ENCODE peak calls at places on chromosomes 2 and 18, in eight cellular contexts. Q is endodermal cell, E is choroid plexus epithelial cell, O is GM23338, B is cardiac fibroblast, N is transverse colon, T is MM.1S, X is Peyer's patch. R is an unnamed sample.

GRCh38 chr18:55473534-55473933 is 114.5 kb downstream of the TCF4 start:
- DNase-seq in Q (no peak), E (no peak), O (no peak), B (no peak), N (no peak), T (no peak), X (no peak), R (no peak)

GRCh38 chr2:237722616-237723015 is 76.0 kb upstream of the RBM44 start:
- DNase-seq in Q (no peak), E (no peak), O (no peak), B (no peak), N (no peak), T (no peak), X (no peak), R (no peak)

GRCh38 chr2:26178746-26179436 is 6.0 kb downstream of the GAREM2 start:
- DNase-seq in Q (peak), E (no peak), O (peak), B (peak), N (peak), T (peak), X (peak), R (no peak)

GRCh38 chr2:236745420-236746210 is 176.0 kb downstream of the ACKR3 start:
- DNase-seq in Q (peak), E (peak), O (peak), B (peak), N (no peak), T (no peak), X (no peak), R (no peak)

GRCh38 chr2:226903179-226903578 is 67.3 kb downstream of the RHBDD1 start:
- DNase-seq in Q (no peak), E (peak), O (no peak), B (peak), N (no peak), T (no peak), X (no peak), R (no peak)

GRCh38 chr2:40208478-40208877 is 243.4 kb downstream of the SLC8A1 start:
- DNase-seq in Q (no peak), E (no peak), O (no peak), B (no peak), N (no peak), T (no peak), X (no peak), R (no peak)

GRCh38 chr2:217162533-217162932 is 302.7 kb upstream of the TNP1 start:
- DNase-seq in Q (no peak), E (peak), O (no peak), B (peak), N (no peak), T (peak), X (no peak), R (no peak)

GRCh38 chr2:241359481-241360045 is 3.5 kb downstream of the FARP2 start:
- DNase-seq in Q (no peak), E (no peak), O (no peak), B (no peak), N (peak), T (no peak), X (no peak), R (no peak)

GRCh38 chr2:187174582-187174981 is 273.5 kb downstream of the CALCRL start:
- DNase-seq in Q (no peak), E (peak), O (peak), B (peak), N (no peak), T (no peak), X (no peak), R (no peak)

GRCh38 chr2:27320958-27321543 is 1.8 kb downstream of the MPV17 start:
- DNase-seq in Q (peak), E (peak), O (peak), B (peak), N (peak), T (no peak), X (peak), R (peak)

GRCh38 chr18:77191241-77191751 is 58.4 kb upstream of the GALR1 start:
- DNase-seq in Q (no peak), E (peak), O (no peak), B (peak), N (no peak), T (no peak), X (no peak), R (no peak)

GRCh38 chr2:184527058-184527457 is 71.3 kb upstream of the ZNF804A start:
- DNase-seq in Q (no peak), E (no peak), O (peak), B (no peak), N (no peak), T (no peak), X (no peak), R (no peak)

GRCh38 chr18:8385400-8385799 is 223.8 kb upstream of the RAB12 start:
- DNase-seq in Q (no peak), E (no peak), O (no peak), B (no peak), N (no peak), T (no peak), X (no peak), R (no peak)

GRCh38 chr18:48711651-48712486 is 173.0 kb downstream of the CTIF start:
- DNase-seq in Q (peak), E (peak), O (peak), B (peak), N (peak), T (peak), X (no peak), R (no peak)

GRCh38 chr2:119421731-119422130 is 9.9 kb upstream of the TMEM37 start:
- DNase-seq in Q (no peak), E (no peak), O (no peak), B (no peak), N (no peak), T (no peak), X (no peak), R (no peak)

GRCh38 chr2:109663721-109664120 is 49.6 kb downstream of the SOWAHC start:
- DNase-seq in Q (no peak), E (peak), O (no peak), B (peak), N (no peak), T (no peak), X (no peak), R (no peak)

GRCh38 chr2:44098050-44098449 is 70.6 kb upstream of the PPM1B start:
- DNase-seq in Q (no peak), E (no peak), O (no peak), B (no peak), N (no peak), T (no peak), X (no peak), R (no peak)

GRCh38 chr18:7946724-7947377 is 379.7 kb downstream of the PTPRM start:
- DNase-seq in Q (peak), E (peak), O (peak), B (peak), N (peak), T (no peak), X (peak), R (peak)

GRCh38 chr18:63505566-63506335 is 29.0 kb downstream of the SERPINB5 start:
- DNase-seq in Q (peak), E (peak), O (peak), B (peak), N (peak), T (peak), X (no peak), R (no peak)

GRCh38 chr2:215693269-215693998 is 257.6 kb upstream of the FN1 start:
- DNase-seq in Q (no peak), E (peak), O (no peak), B (peak), N (no peak), T (no peak), X (no peak), R (peak)

GRCh38 chr2:13193075-13193474 is 476.3 kb downstream of the TRIB2 start:
- DNase-seq in Q (no peak), E (peak), O (peak), B (peak), N (no peak), T (peak), X (no peak), R (no peak)

GRCh38 chr18:63705401-63705800 is 2.6 kb downstream of the SERPINB11 start:
- DNase-seq in Q (no peak), E (no peak), O (no peak), B (no peak), N (no peak), T (no peak), X (no peak), R (no peak)

GRCh38 chr2:16238756-16239150 is 298.4 kb downstream of the MYCN start:
- DNase-seq in Q (no peak), E (no peak), O (no peak), B (no peak), N (no peak), T (no peak), X (no peak), R (no peak)

GRCh38 chr2:12050381-12050780 is 303.9 kb downstream of the LPIN1 start:
- DNase-seq in Q (no peak), E (peak), O (no peak), B (peak), N (no peak), T (no peak), X (no peak), R (no peak)

GRCh38 chr2:68059769-68060525 is 2.9 kb downstream of the C1D start:
- DNase-seq in Q (peak), E (no peak), O (no peak), B (peak), N (no peak), T (no peak), X (no peak), R (no peak)

GRCh38 chr2:9813312-9814128 is 29.8 kb upstream of the TAF1B start:
- DNase-seq in Q (peak), E (peak), O (peak), B (peak), N (peak), T (peak), X (peak), R (no peak)

GRCh38 chr2:106863387-106863786 is 22.6 kb downstream of the ST6GAL2 start:
- DNase-seq in Q (peak), E (peak), O (peak), B (peak), N (no peak), T (no peak), X (no peak), R (no peak)

GRCh38 chr2:170123593-170123992 is 54.4 kb upstream of the MYO3B start:
- DNase-seq in Q (peak), E (peak), O (peak), B (no peak), N (no peak), T (no peak), X (no peak), R (no peak)

GRCh38 chr2:163348843-163349395 is 386.9 kb downstream of the FIGN start:
- DNase-seq in Q (peak), E (peak), O (peak), B (peak), N (peak), T (no peak), X (no peak), R (peak)

GRCh38 chr2:181311841-181312240 is 145.3 kb upstream of the ITGA4 start:
- DNase-seq in Q (no peak), E (no peak), O (no peak), B (no peak), N (peak), T (peak), X (no peak), R (no peak)

GRCh38 chr2:102107741-102108070 is 34.8 kb upstream of the IL1R1 start:
- DNase-seq in Q (no peak), E (peak), O (no peak), B (peak), N (no peak), T (no peak), X (no peak), R (no peak)

GRCh38 chr2:7627587-7627986 is 710.4 kb downstream of the RNF144A start:
- DNase-seq in Q (no peak), E (no peak), O (no peak), B (no peak), N (no peak), T (no peak), X (no peak), R (no peak)

GRCh38 chr2:88212251-88212790 is 42.2 kb downstream of the THNSL2 start:
- DNase-seq in Q (peak), E (peak), O (peak), B (no peak), N (no peak), T (peak), X (no peak), R (no peak)

GRCh38 chr2:230928701-230929380 is 3.8 kb upstream of the GPR55 start:
- DNase-seq in Q (peak), E (no peak), O (no peak), B (no peak), N (peak), T (no peak), X (peak), R (no peak)

GRCh38 chr2:101341421-101341820 is 32.9 kb upstream of the RNF149 start:
- DNase-seq in Q (peak), E (no peak), O (peak), B (no peak), N (no peak), T (no peak), X (no peak), R (no peak)

GRCh38 chr18:57942090-57942489 is 101.9 kb upstream of the NEDD4L start:
- DNase-seq in Q (peak), E (no peak), O (no peak), B (no peak), N (no peak), T (no peak), X (no peak), R (no peak)

GRCh38 chr2:61220768-61221167 is 58.8 kb downstream of the C2orf74 start:
- DNase-seq in Q (no peak), E (peak), O (peak), B (peak), N (no peak), T (no peak), X (no peak), R (no peak)

GRCh38 chr2:27829791-27830190 is 58.3 kb downstream of the MRPL33 start:
- DNase-seq in Q (no peak), E (peak), O (no peak), B (no peak), N (no peak), T (no peak), X (no peak), R (no peak)

DNA sequence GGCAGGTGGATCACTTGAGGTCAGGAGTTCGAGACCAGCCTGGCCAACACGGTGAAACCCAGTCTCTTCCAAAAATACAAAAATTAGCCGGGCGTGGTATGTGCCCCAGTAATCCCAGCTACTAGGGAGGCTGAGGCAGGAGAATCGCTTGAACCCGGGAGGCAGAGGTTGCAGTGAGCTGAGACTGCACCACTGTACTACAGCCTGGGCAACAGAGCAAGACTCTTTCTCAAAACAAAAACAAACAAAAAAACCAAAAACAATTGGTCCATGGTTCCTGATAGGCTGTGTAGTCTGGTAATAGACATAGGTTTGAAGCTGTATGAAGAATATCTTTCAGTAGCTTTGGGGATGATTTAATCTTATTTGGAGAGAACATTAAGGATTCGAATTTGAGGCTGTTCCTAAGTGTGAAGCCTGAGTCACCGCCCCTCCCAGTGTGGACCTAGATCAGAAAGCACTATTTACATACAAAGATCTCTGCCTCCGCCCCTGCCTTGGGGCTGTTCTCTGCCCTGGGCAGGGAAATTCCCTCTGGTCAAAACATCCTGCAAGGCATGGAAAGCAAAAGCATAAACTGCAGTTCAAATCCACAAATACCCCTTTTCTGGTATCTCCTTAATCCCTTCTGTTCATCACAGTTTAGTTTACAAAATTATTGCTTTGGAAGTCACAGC is 52.8 kb upstream of the PMAIP1 start:
- DNase-seq in Q (peak), E (peak), O (peak), B (peak), N (peak), T (peak), X (peak), R (no peak)
- H3K4me3 ChIP-seq in Q (no peak), E (no peak), O (no peak), B (no peak), N (no peak), T (no peak), X (no peak), R (no peak)

GRCh38 chr2:152571035-152571766 is 146.1 kb downstream of the PRPF40A start:
- DNase-seq in Q (peak), E (peak), O (no peak), B (peak), N (no peak), T (no peak), X (no peak), R (peak)

GRCh38 chr2:152569186-152569585 is 148.1 kb downstream of the PRPF40A start:
- DNase-seq in Q (peak), E (no peak), O (peak), B (no peak), N (no peak), T (no peak), X (no peak), R (no peak)

GRCh38 chr2:152577611-152578010 is 139.7 kb downstream of the PRPF40A start:
- DNase-seq in Q (no peak), E (peak), O (no peak), B (no peak), N (no peak), T (no peak), X (no peak), R (no peak)

GRCh38 chr2:152568566-152568965 is 148.7 kb downstream of the PRPF40A start:
- DNase-seq in Q (no peak), E (no peak), O (no peak), B (no peak), N (no peak), T (no peak), X (no peak), R (no peak)

DNA sequence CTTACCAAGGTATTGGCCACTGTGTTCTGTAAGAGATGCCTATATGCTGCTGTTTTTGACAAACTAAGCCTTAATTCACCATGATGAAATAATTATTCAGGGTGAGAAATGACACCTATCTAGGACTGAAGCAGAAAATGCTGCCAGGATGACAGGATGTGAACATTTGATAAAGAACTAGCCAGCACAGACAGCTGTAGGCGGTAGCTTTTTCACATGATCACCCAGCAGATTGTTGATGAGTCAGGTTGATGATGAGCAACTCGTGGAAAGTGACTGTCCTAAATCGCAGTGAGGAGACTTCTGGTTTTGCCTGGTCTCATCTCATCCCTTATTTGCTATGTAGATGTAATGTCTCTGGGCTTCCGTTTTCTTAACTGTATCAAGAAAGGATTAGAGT is 144.1 kb downstream of the PRPF40A start:
- DNase-seq in Q (no peak), E (peak), O (no peak), B (peak), N (no peak), T (peak), X (no peak), R (peak)
- TF ChIP-seq CTCF in Q (no peak), E (no peak), O (no peak), B (no peak), N (no peak), T (no peak), X (no peak), R (no peak)

GRCh38 chr2:233061007-233061590 is 957 bp downstream of the INPP5D start:
- DNase-seq in Q (no peak), E (no peak), O (no peak), B (no peak), N (no peak), T (peak), X (no peak), R (no peak)
- H3K4me3 ChIP-seq in Q (no peak), E (no peak), O (no peak), B (no peak), N (peak), T (peak), X (peak), R (no peak)

GRCh38 chr18:78659748-78660147 is 319.9 kb upstream of the SALL3 start:
- DNase-seq in Q (peak), E (no peak), O (peak), B (no peak), N (no peak), T (no peak), X (no peak), R (no peak)
- TF ChIP-seq CTCF in Q (peak), E (no peak), O (peak), B (no peak), N (peak), T (no peak), X (peak), R (no peak)

DNA sequence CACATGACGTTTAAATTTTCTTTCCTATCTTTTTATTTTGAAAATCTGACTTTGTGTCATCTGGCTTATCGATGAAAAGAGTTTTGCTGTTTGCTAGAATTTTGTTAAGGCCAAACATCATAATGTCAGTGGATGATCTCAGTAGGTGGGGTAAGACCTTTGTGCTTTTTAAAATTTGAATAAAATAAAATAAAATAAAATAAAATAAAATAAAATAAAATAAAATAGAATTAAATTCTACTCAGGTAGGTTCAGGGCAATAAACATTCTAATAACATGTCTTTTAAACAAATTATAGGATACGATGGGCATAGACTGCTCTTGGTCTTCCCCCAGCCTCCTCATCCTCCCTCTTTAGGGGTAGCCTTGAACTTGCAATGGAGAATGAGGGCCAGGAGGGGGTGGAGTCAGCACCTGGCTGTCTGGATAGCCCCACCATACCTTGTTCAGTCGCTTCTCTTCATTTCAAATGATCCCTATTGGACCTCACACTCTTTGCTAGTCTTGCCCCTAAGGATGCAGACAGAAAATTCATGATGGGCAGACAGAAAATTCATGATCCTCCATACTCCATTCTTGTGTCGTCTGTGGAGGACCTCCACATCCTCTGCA is 8.1 kb downstream of the LDLRAD4 start:
- DNase-seq in Q (no peak), E (no peak), O (no peak), B (no peak), N (no peak), T (no peak), X (no peak), R (no peak)
- H3K4me3 ChIP-seq in Q (no peak), E (no peak), O (no peak), B (no peak), N (no peak), T (no peak), X (no peak), R (no peak)

GRCh38 chr2:151407281-151407680 is 2.4 kb upstream of the RIF1 start:
- DNase-seq in Q (no peak), E (no peak), O (no peak), B (no peak), N (no peak), T (no peak), X (no peak), R (no peak)

GRCh38 chr2:151405376-151405775 is 4.3 kb upstream of the RIF1 start:
- DNase-seq in Q (no peak), E (no peak), O (no peak), B (no peak), N (no peak), T (no peak), X (no peak), R (no peak)

GRCh38 chr2:151409601-151410484 is at the start of gene RIF1:
- DNase-seq in Q (peak), E (peak), O (peak), B (peak), N (peak), T (peak), X (peak), R (peak)

GRCh38 chr2:151408788-151409600 is 708 bp upstream of the RIF1 start:
- DNase-seq in Q (peak), E (no peak), O (peak), B (no peak), N (no peak), T (no peak), X (no peak), R (no peak)

DNA sequence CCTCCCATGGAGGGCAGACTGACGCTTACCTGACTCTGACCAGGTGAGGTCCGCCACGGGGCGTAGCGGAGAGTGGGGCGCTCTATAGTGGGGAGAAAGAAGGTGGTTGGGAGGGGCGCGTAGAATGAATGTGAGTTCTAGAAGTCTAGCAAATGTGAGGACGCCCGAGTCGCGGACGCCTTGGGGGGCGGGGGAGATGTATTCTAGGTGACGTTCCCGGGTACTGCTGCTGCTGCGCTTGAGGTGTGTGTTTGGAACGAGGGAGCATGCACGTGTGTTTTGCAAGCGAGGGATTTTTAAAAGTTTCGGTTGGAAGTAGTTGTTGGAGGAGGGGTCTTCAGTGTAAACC is 757 bp downstream of the RIF1 start:
- DNase-seq in Q (peak), E (peak), O (peak), B (peak), N (no peak), T (peak), X (no peak), R (no peak)
- TF ChIP-seq CTCF in Q (no peak), E (no peak), O (no peak), B (no peak), N (no peak), T (no peak), X (no peak), R (no peak)

GRCh38 chr2:48250943-48251342 is 279.0 kb upstream of the STON1 start:
- DNase-seq in Q (no peak), E (peak), O (no peak), B (peak), N (no peak), T (peak), X (no peak), R (no peak)
- H3K4me3 ChIP-seq in Q (no peak), E (no peak), O (no peak), B (no peak), N (no peak), T (no peak), X (no peak), R (no peak)